ENCODE peak calls at places on chromosomes 6 and 20, in five cellular contexts. X, C, U, G and P are unnamed samples. For H3K36me3, the result is how much of the 10 kb centered on the place peaks cover.

GRCh38 chr6:104884867-104885517 is 25.3 kb upstream of the HACE1 start:
- DNase-seq in G (no peak), C (no peak), X (no peak), U (no peak), P (peak)

GRCh38 chr6:3244003-3244831 is 14.5 kb upstream of the PSMG4 start:
- DNase-seq in C (no peak), G (no peak), X (no peak), U (no peak), P (no peak)

GRCh38 chr6:151060742-151061100 is 179.0 kb upstream of the AKAP12 start:
- DNase-seq in U (peak), X (no peak), C (no peak), G (no peak), P (no peak)

GRCh38 chr20:54379893-54380292 is 95.5 kb upstream of the DOK5 start:
- DNase-seq in U (no peak), C (no peak), G (no peak), X (no peak), P (no peak)

GRCh38 chr20:35620818-35621559 is 5.4 kb downstream of the SPAG4 start:
- DNase-seq in U (no peak), X (no peak), C (no peak), G (no peak), P (no peak)

GRCh38 chr20:37513764-37514359 is 7.2 kb upstream of the NNAT start:
- DNase-seq in U (no peak), C (no peak), G (no peak), X (no peak), P (no peak)

GRCh38 chr6:142331075-142331551 is 29.3 kb downstream of the ADGRG6 start:
- DNase-seq in U (peak), G (peak), X (no peak), C (no peak), P (no peak)

GRCh38 chr6:125293587-125293986 is 8.2 kb downstream of the HDDC2 start:
- DNase-seq in X (no peak), C (peak), G (no peak), U (no peak), P (peak)

GRCh38 chr20:63864978-63865640 is at the start of gene TPD52L2:
- DNase-seq in G (peak), X (peak), C (peak), U (peak), P (peak)

GRCh38 chr6:125780540-125781306 is 10.0 kb upstream of the NCOA7 start:
- DNase-seq in U (peak), C (peak), G (peak), X (peak), P (peak)

GRCh38 chr20:17059465-17059864 is 167.4 kb upstream of the PCSK2 start:
- DNase-seq in C (no peak), X (no peak), G (no peak), U (no peak), P (peak)

GRCh38 chr20:6169251-6169650 is 46.4 kb upstream of the FERMT1 start:
- DNase-seq in C (no peak), X (no peak), G (no peak), U (peak), P (no peak)

GRCh38 chr6:31579119-31579505 is 3.1 kb downstream of the LTB start:
- DNase-seq in C (no peak), X (no peak), U (no peak), G (no peak), P (no peak)

GRCh38 chr20:50762045-50762422 is 30.7 kb downstream of the PARD6B start:
- DNase-seq in G (no peak), U (no peak), C (peak), X (no peak), P (no peak)

GRCh38 chr6:149940673-149940984 is 1.2 kb upstream of the ULBP2 start:
- DNase-seq in U (no peak), C (no peak), G (no peak), X (no peak), P (no peak)

GRCh38 chr6:150072201-150072600 is 3.3 kb upstream of the ULBP3 start:
- DNase-seq in U (peak), X (peak), C (peak), G (no peak), P (peak)

GRCh38 chr6:87281426-87281825 is 41.0 kb upstream of the SMIM8 start:
- DNase-seq in U (no peak), X (no peak), C (no peak), G (no peak), P (no peak)

GRCh38 chr20:45965169-45966002 is 6.6 kb downstream of the ZNF335 start:
- DNase-seq in U (no peak), G (no peak), X (no peak), C (no peak), P (no peak)

GRCh38 chr6:2244261-2245102 is 923 bp downstream of the GMDS start:
- DNase-seq in C (no peak), X (peak), G (no peak), U (peak), P (no peak)

DNA sequence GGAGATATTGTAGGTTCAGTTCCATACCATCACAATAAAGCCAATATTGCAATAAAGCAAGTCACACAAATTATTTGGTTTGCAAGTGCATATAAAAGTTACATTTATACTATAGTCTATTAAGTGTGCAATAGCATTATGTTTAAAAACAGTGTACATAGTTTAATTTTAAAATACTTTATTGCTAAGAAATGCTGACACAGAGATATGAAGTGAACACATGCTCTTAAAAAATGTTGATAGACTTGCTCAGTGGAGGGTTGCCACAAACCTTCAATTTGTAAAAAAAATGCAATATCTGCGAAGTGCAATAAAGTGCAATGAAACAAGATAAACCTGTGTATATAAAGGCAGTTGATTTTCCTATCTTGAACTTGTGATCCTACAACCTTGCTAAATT is 161.5 kb downstream of the PRDM13 start:
- DNase-seq in X (no peak), U (no peak), G (no peak), C (no peak), P (no peak)
- H3K4me3 ChIP-seq in X (no peak), U (no peak), G (no peak), C (no peak), P (no peak)

GRCh38 chr6:73302339-73302738 is 39.3 kb upstream of the KHDC1 start:
- DNase-seq in U (no peak), C (no peak), G (no peak), X (no peak), P (no peak)
- H3K36me3 ChIP-seq in U (under half), C (under half), G (under half), X (under half), P (under half)

GRCh38 chr20:361562-361961 is 14.7 kb downstream of the NRSN2 start:
- DNase-seq in C (no peak), X (no peak), G (no peak), U (no peak), P (no peak)

GRCh38 chr20:358891-359555 is 12.1 kb downstream of the NRSN2 start:
- DNase-seq in G (no peak), C (no peak), U (no peak), X (no peak), P (no peak)

GRCh38 chr20:364905-365794 is 15.4 kb upstream of the TRIB3 start:
- DNase-seq in C (peak), X (no peak), U (peak), G (no peak), P (no peak)

GRCh38 chr20:363319-364078 is 16.6 kb downstream of the NRSN2 start:
- DNase-seq in X (no peak), U (peak), G (no peak), C (peak), P (no peak)

DNA sequence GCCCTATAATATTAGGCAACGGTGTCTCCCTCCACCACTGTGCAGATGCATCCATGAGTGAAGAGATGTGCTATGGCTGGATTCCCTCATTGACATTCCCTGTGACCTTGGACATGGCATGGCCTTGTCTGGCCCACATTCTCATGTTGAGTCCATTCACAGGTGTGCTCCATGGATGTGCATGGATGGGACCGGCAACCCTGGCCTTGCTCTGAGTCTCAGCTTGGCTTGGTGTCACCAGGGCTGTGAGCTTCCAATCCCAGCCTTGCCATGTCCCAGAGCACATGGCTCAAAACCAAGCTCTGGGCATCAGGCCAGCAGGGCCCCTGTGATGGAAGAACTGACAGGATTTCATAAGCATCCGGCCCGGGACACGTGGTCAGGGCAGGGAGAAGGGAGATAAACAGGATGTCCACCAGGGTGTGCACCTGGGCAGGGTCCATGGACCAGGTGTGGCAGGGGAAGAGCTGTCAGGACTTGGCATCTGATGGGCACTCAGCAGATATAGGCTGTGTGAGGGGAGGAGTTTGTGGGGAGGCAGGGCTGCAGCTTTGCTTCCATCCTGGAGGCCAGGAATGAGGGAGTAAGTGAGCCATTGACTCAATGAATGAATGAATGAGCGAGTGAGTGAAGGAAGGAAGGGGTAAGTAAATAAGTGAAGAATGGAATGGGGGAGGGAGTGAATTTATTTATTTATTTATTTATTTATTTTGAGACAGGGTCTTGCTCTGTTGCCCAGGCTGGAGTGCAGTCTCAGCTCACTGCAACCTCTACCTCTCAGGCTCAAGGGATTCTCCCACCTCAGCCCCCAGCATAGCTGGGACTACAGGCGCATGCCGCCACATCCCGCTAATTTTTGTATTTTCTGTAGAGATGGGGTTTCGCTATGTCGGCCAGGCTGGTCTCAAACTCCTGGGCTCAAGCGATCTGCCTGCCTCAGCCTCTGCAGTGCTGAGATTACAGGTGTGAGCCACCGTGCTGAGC is 15.7 kb downstream of the NRSN2 start:
- DNase-seq in G (no peak), U (peak), C (peak), X (peak), P (peak)
- H3K4me3 ChIP-seq in G (peak), U (no peak), C (no peak), X (no peak), P (no peak)

GRCh38 chr6:35080821-35081425 is 60.2 kb downstream of the TCP11 start:
- DNase-seq in C (no peak), U (peak), X (peak), G (no peak), P (no peak)

GRCh38 chr6:35081426-35081851 is 59.7 kb downstream of the TCP11 start:
- DNase-seq in G (no peak), X (peak), U (peak), C (no peak), P (no peak)

GRCh38 chr6:35082733-35083403 is 58.3 kb downstream of the TCP11 start:
- DNase-seq in X (peak), G (no peak), C (no peak), U (no peak), P (no peak)

GRCh38 chr6:35083507-35083906 is 57.6 kb downstream of the TCP11 start:
- DNase-seq in X (peak), C (no peak), U (no peak), G (no peak), P (no peak)

GRCh38 chr6:35082046-35082732 is 59.0 kb downstream of the TCP11 start:
- DNase-seq in X (peak), G (no peak), C (no peak), U (no peak), P (no peak)
- H3K36me3 ChIP-seq in X (under half), G (half or more), C (under half), U (under half), P (under half)

GRCh38 chr20:840503-840857 is 7.0 kb downstream of the FAM110A start:
- DNase-seq in C (no peak), X (no peak), U (no peak), G (no peak), P (no peak)
- H3K4me3 ChIP-seq in C (no peak), X (no peak), U (no peak), G (no peak), P (no peak)

GRCh38 chr6:12190252-12190651 is 99.9 kb upstream of the EDN1 start:
- DNase-seq in G (peak), U (no peak), X (no peak), C (no peak), P (no peak)
- H3K36me3 ChIP-seq in G (under half), U (under half), X (under half), C (under half), P (under half)

GRCh38 chr6:1136856-1137255 is 175.0 kb upstream of the FOXQ1 start:
- DNase-seq in X (no peak), C (no peak), U (no peak), G (no peak), P (no peak)

GRCh38 chr6:1137849-1138248 is 174.0 kb upstream of the FOXQ1 start:
- DNase-seq in C (no peak), U (no peak), X (no peak), G (no peak), P (no peak)

GRCh38 chr6:1136415-1136774 is 175.5 kb upstream of the FOXQ1 start:
- DNase-seq in C (no peak), X (no peak), U (peak), G (no peak), P (no peak)

GRCh38 chr6:1139155-1139890 is 172.6 kb upstream of the FOXQ1 start:
- DNase-seq in G (no peak), U (no peak), X (no peak), C (no peak), P (no peak)

GRCh38 chr6:1135726-1136414 is 176.0 kb upstream of the FOXQ1 start:
- DNase-seq in G (no peak), X (no peak), U (no peak), C (no peak), P (no peak)
- H3K4me3 ChIP-seq in G (no peak), X (no peak), U (no peak), C (no peak), P (no peak)

DNA sequence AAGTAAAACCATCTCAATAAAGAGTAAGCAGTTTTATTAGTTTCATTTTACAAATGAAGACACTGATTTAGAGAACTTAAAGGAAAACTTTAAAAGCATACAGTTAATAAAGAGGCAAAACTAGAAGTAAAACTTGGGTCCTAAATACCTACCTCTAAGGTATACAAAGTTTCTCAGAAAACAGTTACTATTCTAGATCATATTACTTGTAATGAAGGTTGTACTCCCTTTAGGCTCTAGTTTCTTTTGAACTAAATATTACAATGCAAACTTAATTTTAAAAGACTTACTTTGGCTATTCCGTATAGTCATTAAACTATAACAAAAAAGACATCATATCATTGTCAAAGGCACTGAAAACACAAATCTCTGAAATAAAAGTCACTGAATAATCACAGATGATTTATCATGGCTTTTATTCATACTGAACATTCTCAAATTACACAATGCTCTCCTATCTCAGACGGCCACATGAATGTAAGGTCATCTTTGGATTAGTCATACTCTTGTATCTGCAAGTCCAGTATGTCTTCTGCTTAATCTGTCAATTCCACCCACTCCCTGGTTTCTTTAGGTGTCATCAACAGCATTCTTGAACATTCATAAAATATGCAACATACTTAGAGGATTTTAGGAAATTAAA is 361.6 kb upstream of the RUNX2 start:
- DNase-seq in U (peak), X (no peak), G (no peak), C (peak), P (no peak)
- H3K36me3 ChIP-seq in U (under half), X (under half), G (under half), C (under half), P (under half)

DNA sequence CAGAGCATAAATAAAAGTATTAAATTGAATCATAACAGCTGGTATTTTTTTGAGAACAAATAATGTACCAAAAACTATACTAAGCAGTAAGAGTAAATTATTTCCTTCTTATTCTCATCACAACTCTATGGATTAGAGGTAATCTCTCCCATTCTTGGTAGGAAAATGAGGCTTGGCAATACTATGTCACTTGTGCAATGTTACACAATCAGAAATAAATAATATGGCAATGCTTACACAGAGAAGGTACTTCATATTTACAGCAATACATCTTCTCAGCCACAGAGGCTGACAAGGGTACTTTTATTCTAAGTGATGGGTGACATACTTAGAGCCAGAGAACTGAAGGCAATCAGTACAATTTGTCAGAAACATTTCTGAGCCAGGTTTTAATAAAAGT is 3.9 kb downstream of the DST start:
- DNase-seq in C (no peak), U (no peak), X (no peak), G (no peak), P (no peak)
- H3K4me3 ChIP-seq in C (no peak), U (peak), X (no peak), G (no peak), P (no peak)